ENCODE peak calls at places on chromosome 2, in seven cellular contexts. One of them, this sample, is unnamed.

GRCh38 chr2:233464531-233465240 is 101.9 kb downstream of the USP40 start:
- ATAC-seq in left cardiac atrium: no peak
- ATAC-seq in left colon: no peak
- ATAC-seq in heart right ventricle: no peak
- ATAC-seq in sciatic nerve: no peak
- ATAC-seq in heart left ventricle: no peak
- ATAC-seq in central memory CD8-positive, alpha-beta T cell: no peak
- ATAC-seq in this sample: no peak

GRCh38 chr2:223166975-223167650 is 115.1 kb downstream of the KCNE4 start:
- ATAC-seq in left cardiac atrium: no peak
- ATAC-seq in heart left ventricle: no peak
- ATAC-seq in heart right ventricle: no peak
- ATAC-seq in left colon: no peak
- ATAC-seq in central memory CD8-positive, alpha-beta T cell: no peak
- ATAC-seq in sciatic nerve: no peak
- ATAC-seq in this sample: no peak

GRCh38 chr2:149651229-149651628 is 63.7 kb upstream of the MMADHC start:
- ATAC-seq in left colon: peak
- ATAC-seq in sciatic nerve: no peak
- ATAC-seq in heart left ventricle: no peak
- ATAC-seq in heart right ventricle: no peak
- ATAC-seq in left cardiac atrium: no peak
- ATAC-seq in central memory CD8-positive, alpha-beta T cell: no peak
- ATAC-seq in this sample: no peak

GRCh38 chr2:127226520-127227263 is 6.6 kb upstream of the CYP27C1 start:
- ATAC-seq in left cardiac atrium: no peak
- ATAC-seq in sciatic nerve: no peak
- ATAC-seq in central memory CD8-positive, alpha-beta T cell: no peak
- ATAC-seq in heart right ventricle: no peak
- ATAC-seq in heart left ventricle: no peak
- ATAC-seq in left colon: peak
- ATAC-seq in this sample: no peak

GRCh38 chr2:9674931-9675330 is 44.1 kb upstream of the YWHAQ start:
- ATAC-seq in central memory CD8-positive, alpha-beta T cell: no peak
- ATAC-seq in left colon: no peak
- ATAC-seq in sciatic nerve: no peak
- ATAC-seq in left cardiac atrium: no peak
- ATAC-seq in heart left ventricle: no peak
- ATAC-seq in heart right ventricle: no peak
- ATAC-seq in this sample: no peak

GRCh38 chr2:126467367-126468054 is 188.4 kb upstream of the GYPC start:
- ATAC-seq in central memory CD8-positive, alpha-beta T cell: no peak
- ATAC-seq in heart left ventricle: no peak
- ATAC-seq in left colon: no peak
- ATAC-seq in sciatic nerve: no peak
- ATAC-seq in heart right ventricle: no peak
- ATAC-seq in left cardiac atrium: no peak
- ATAC-seq in this sample: no peak

GRCh38 chr2:37615808-37616673 is 55.4 kb downstream of the CDC42EP3 start:
- ATAC-seq in heart right ventricle: peak
- ATAC-seq in central memory CD8-positive, alpha-beta T cell: peak
- ATAC-seq in heart left ventricle: peak
- ATAC-seq in sciatic nerve: peak
- ATAC-seq in left cardiac atrium: peak
- ATAC-seq in left colon: peak
- ATAC-seq in this sample: peak

GRCh38 chr2:69789129-69789528 is 40.3 kb upstream of the GMCL1 start:
- ATAC-seq in heart right ventricle: no peak
- ATAC-seq in sciatic nerve: peak
- ATAC-seq in central memory CD8-positive, alpha-beta T cell: no peak
- ATAC-seq in heart left ventricle: peak
- ATAC-seq in left colon: peak
- ATAC-seq in left cardiac atrium: peak
- ATAC-seq in this sample: peak

GRCh38 chr2:54371461-54372065 is 84.6 kb upstream of the SPTBN1 start:
- ATAC-seq in central memory CD8-positive, alpha-beta T cell: no peak
- ATAC-seq in left cardiac atrium: no peak
- ATAC-seq in left colon: no peak
- ATAC-seq in heart left ventricle: no peak
- ATAC-seq in heart right ventricle: peak
- ATAC-seq in sciatic nerve: peak
- ATAC-seq in this sample: no peak

GRCh38 chr2:239098288-239098970 is 250.5 kb downstream of the TWIST2 start:
- ATAC-seq in heart left ventricle: no peak
- ATAC-seq in left cardiac atrium: no peak
- ATAC-seq in left colon: peak
- ATAC-seq in heart right ventricle: no peak
- ATAC-seq in central memory CD8-positive, alpha-beta T cell: peak
- ATAC-seq in sciatic nerve: no peak
- ATAC-seq in this sample: no peak

GRCh38 chr2:95333888-95334338 is 36.8 kb downstream of the KCNIP3 start:
- ATAC-seq in central memory CD8-positive, alpha-beta T cell: no peak
- ATAC-seq in heart left ventricle: no peak
- ATAC-seq in heart right ventricle: no peak
- ATAC-seq in sciatic nerve: peak
- ATAC-seq in left cardiac atrium: no peak
- ATAC-seq in left colon: peak
- ATAC-seq in this sample: peak

GRCh38 chr2:52474091-52474490 is 1293.5 kb upstream of the CHAC2 start:
- ATAC-seq in left cardiac atrium: no peak
- ATAC-seq in heart right ventricle: no peak
- ATAC-seq in sciatic nerve: no peak
- ATAC-seq in heart left ventricle: no peak
- ATAC-seq in central memory CD8-positive, alpha-beta T cell: no peak
- ATAC-seq in left colon: no peak
- ATAC-seq in this sample: no peak

GRCh38 chr2:160695402-160696060 is 201.9 kb upstream of the RBMS1 start:
- ATAC-seq in heart left ventricle: no peak
- ATAC-seq in heart right ventricle: no peak
- ATAC-seq in sciatic nerve: no peak
- ATAC-seq in left colon: no peak
- ATAC-seq in left cardiac atrium: no peak
- ATAC-seq in central memory CD8-positive, alpha-beta T cell: no peak
- ATAC-seq in this sample: no peak

GRCh38 chr2:216730871-216731270 is 35.5 kb upstream of the IGFBP5 start:
- ATAC-seq in left cardiac atrium: no peak
- ATAC-seq in heart left ventricle: no peak
- ATAC-seq in sciatic nerve: no peak
- ATAC-seq in central memory CD8-positive, alpha-beta T cell: no peak
- ATAC-seq in left colon: no peak
- ATAC-seq in heart right ventricle: no peak
- ATAC-seq in this sample: no peak

GRCh38 chr2:160478660-160479059 is 14.9 kb downstream of the RBMS1 start:
- ATAC-seq in sciatic nerve: no peak
- ATAC-seq in heart right ventricle: peak
- ATAC-seq in heart left ventricle: no peak
- ATAC-seq in central memory CD8-positive, alpha-beta T cell: no peak
- ATAC-seq in left colon: no peak
- ATAC-seq in left cardiac atrium: no peak
- ATAC-seq in this sample: no peak

GRCh38 chr2:172021955-172022354 is 22.2 kb downstream of the METAP1D start:
- ATAC-seq in central memory CD8-positive, alpha-beta T cell: no peak
- ATAC-seq in left cardiac atrium: no peak
- ATAC-seq in heart left ventricle: no peak
- ATAC-seq in heart right ventricle: no peak
- ATAC-seq in left colon: no peak
- ATAC-seq in sciatic nerve: no peak
- ATAC-seq in this sample: no peak

GRCh38 chr2:156331572-156332451 is 709 bp downstream of the NR4A2 start:
- ATAC-seq in left cardiac atrium: peak
- ATAC-seq in left colon: peak
- ATAC-seq in heart right ventricle: peak
- ATAC-seq in heart left ventricle: peak
- ATAC-seq in sciatic nerve: peak
- ATAC-seq in central memory CD8-positive, alpha-beta T cell: no peak
- ATAC-seq in this sample: peak

GRCh38 chr2:7774481-7774880 is 857.3 kb downstream of the RNF144A start:
- ATAC-seq in heart left ventricle: no peak
- ATAC-seq in sciatic nerve: no peak
- ATAC-seq in left cardiac atrium: no peak
- ATAC-seq in central memory CD8-positive, alpha-beta T cell: no peak
- ATAC-seq in heart right ventricle: no peak
- ATAC-seq in left colon: no peak
- ATAC-seq in this sample: no peak

GRCh38 chr2:88927142-88927541 is 235.7 kb downstream of the RPIA start:
- ATAC-seq in heart right ventricle: no peak
- ATAC-seq in heart left ventricle: no peak
- ATAC-seq in left cardiac atrium: peak
- ATAC-seq in central memory CD8-positive, alpha-beta T cell: no peak
- ATAC-seq in sciatic nerve: no peak
- ATAC-seq in left colon: no peak
- ATAC-seq in this sample: no peak

GRCh38 chr2:55225481-55226020 is 6.5 kb downstream of the CLHC1 start:
- ATAC-seq in left colon: no peak
- ATAC-seq in heart left ventricle: no peak
- ATAC-seq in central memory CD8-positive, alpha-beta T cell: no peak
- ATAC-seq in sciatic nerve: no peak
- ATAC-seq in left cardiac atrium: no peak
- ATAC-seq in heart right ventricle: no peak
- ATAC-seq in this sample: no peak

GRCh38 chr2:190591437-190591836 is 56.9 kb upstream of the NEMP2 start:
- ATAC-seq in left cardiac atrium: no peak
- ATAC-seq in heart right ventricle: no peak
- ATAC-seq in heart left ventricle: no peak
- ATAC-seq in central memory CD8-positive, alpha-beta T cell: no peak
- ATAC-seq in left colon: no peak
- ATAC-seq in sciatic nerve: no peak
- ATAC-seq in this sample: no peak